ENCODE peak calls at places on chromosomes 13 and 19, in nine cellular contexts. One of them, this sample, is unnamed.

GRCh38 chr19:30529876-30530275 is 157.7 kb downstream of the ZNF536 start:
- DNase-seq in glutamatergic neuron: peak; percentile 64
- DNase-seq in SK-N-SH: peak; percentile 40
- DNase-seq in CD4-positive, alpha-beta T cell: no peak
- DNase-seq in HFF-Myc: no peak
- DNase-seq in HCT116: no peak
- DNase-seq in NB4: no peak
- DNase-seq in ovary: no peak
- DNase-seq in CD8-positive, alpha-beta T cell: no peak
- DNase-seq in this sample: no peak

GRCh38 chr13:100890645-100891044 is 216.1 kb upstream of the TMTC4 start:
- DNase-seq in glutamatergic neuron: no peak
- DNase-seq in SK-N-SH: no peak
- DNase-seq in CD4-positive, alpha-beta T cell: no peak
- DNase-seq in HFF-Myc: no peak
- DNase-seq in HCT116: no peak
- DNase-seq in NB4: no peak
- DNase-seq in ovary: no peak
- DNase-seq in CD8-positive, alpha-beta T cell: no peak
- DNase-seq in this sample: no peak

GRCh38 chr19:47187023-47187655 is 43.9 kb downstream of the BBC3 start:
- DNase-seq in glutamatergic neuron: no peak
- DNase-seq in SK-N-SH: peak; percentile 46
- DNase-seq in CD4-positive, alpha-beta T cell: no peak
- DNase-seq in HFF-Myc: no peak
- DNase-seq in HCT116: no peak
- DNase-seq in NB4: no peak
- DNase-seq in ovary: no peak
- DNase-seq in CD8-positive, alpha-beta T cell: no peak
- DNase-seq in this sample: no peak

GRCh38 chr19:3821156-3821555 is 35.0 kb upstream of the MATK start:
- DNase-seq in glutamatergic neuron: no peak
- DNase-seq in SK-N-SH: no peak
- DNase-seq in CD4-positive, alpha-beta T cell: no peak
- DNase-seq in HFF-Myc: no peak
- DNase-seq in HCT116: no peak
- DNase-seq in NB4: no peak
- DNase-seq in ovary: no peak
- DNase-seq in CD8-positive, alpha-beta T cell: no peak
- DNase-seq in this sample: no peak

GRCh38 chr13:25738797-25739196 is 313.0 kb downstream of the SHISA2 start:
- DNase-seq in glutamatergic neuron: no peak
- DNase-seq in SK-N-SH: no peak
- DNase-seq in CD4-positive, alpha-beta T cell: no peak
- DNase-seq in HFF-Myc: no peak
- DNase-seq in HCT116: no peak
- DNase-seq in NB4: no peak
- DNase-seq in ovary: no peak
- DNase-seq in CD8-positive, alpha-beta T cell: no peak
- DNase-seq in this sample: no peak

GRCh38 chr13:45178349-45179142 is 22.3 kb downstream of the KCTD4 start:
- DNase-seq in glutamatergic neuron: no peak
- DNase-seq in SK-N-SH: no peak
- DNase-seq in CD4-positive, alpha-beta T cell: no peak
- DNase-seq in HFF-Myc: no peak
- DNase-seq in HCT116: no peak
- DNase-seq in NB4: no peak
- DNase-seq in ovary: no peak
- DNase-seq in CD8-positive, alpha-beta T cell: no peak
- DNase-seq in this sample: peak; percentile 63

GRCh38 chr13:43003010-43003409 is 11.0 kb upstream of the EPSTI1 start:
- DNase-seq in glutamatergic neuron: no peak
- DNase-seq in SK-N-SH: no peak
- DNase-seq in CD4-positive, alpha-beta T cell: no peak
- DNase-seq in HFF-Myc: no peak
- DNase-seq in HCT116: no peak
- DNase-seq in NB4: no peak
- DNase-seq in ovary: no peak
- DNase-seq in CD8-positive, alpha-beta T cell: no peak
- DNase-seq in this sample: no peak

GRCh38 chr19:14118165-14119051 is 846 bp upstream of the PRKACA start:
- DNase-seq in glutamatergic neuron: peak; percentile 25
- DNase-seq in SK-N-SH: peak; percentile 42
- DNase-seq in CD4-positive, alpha-beta T cell: peak; percentile 24
- DNase-seq in HFF-Myc: no peak
- DNase-seq in HCT116: no peak
- DNase-seq in NB4: peak; percentile 96
- DNase-seq in ovary: peak; percentile 89
- DNase-seq in CD8-positive, alpha-beta T cell: peak; percentile 56
- DNase-seq in this sample: peak; percentile 40

GRCh38 chr13:26707122-26708006 is 53.2 kb downstream of the GPR12 start:
- DNase-seq in glutamatergic neuron: peak; percentile 64
- DNase-seq in SK-N-SH: peak; percentile 77
- DNase-seq in CD4-positive, alpha-beta T cell: no peak
- DNase-seq in HFF-Myc: peak; percentile 5
- DNase-seq in HCT116: peak; percentile 27
- DNase-seq in NB4: peak; percentile 80
- DNase-seq in ovary: no peak
- DNase-seq in CD8-positive, alpha-beta T cell: peak; percentile 60
- DNase-seq in this sample: peak; percentile 43

GRCh38 chr13:79393564-79394249 is 12.3 kb downstream of the RBM26 start:
- DNase-seq in glutamatergic neuron: no peak
- DNase-seq in SK-N-SH: no peak
- DNase-seq in CD4-positive, alpha-beta T cell: peak; percentile 14
- DNase-seq in HFF-Myc: no peak
- DNase-seq in HCT116: no peak
- DNase-seq in NB4: peak; percentile 96
- DNase-seq in ovary: no peak
- DNase-seq in CD8-positive, alpha-beta T cell: peak; percentile 69
- DNase-seq in this sample: no peak

GRCh38 chr13:44661936-44662335 is 85.8 kb upstream of the TSC22D1 start:
- DNase-seq in glutamatergic neuron: no peak
- DNase-seq in SK-N-SH: no peak
- DNase-seq in CD4-positive, alpha-beta T cell: no peak
- DNase-seq in HFF-Myc: no peak
- DNase-seq in HCT116: no peak
- DNase-seq in NB4: no peak
- DNase-seq in ovary: no peak
- DNase-seq in CD8-positive, alpha-beta T cell: no peak
- DNase-seq in this sample: no peak

GRCh38 chr13:99374994-99375805 is 68.0 kb upstream of the GPR183 start:
- DNase-seq in glutamatergic neuron: no peak
- DNase-seq in SK-N-SH: no peak
- DNase-seq in CD4-positive, alpha-beta T cell: peak; percentile 60
- DNase-seq in HFF-Myc: no peak
- DNase-seq in HCT116: no peak
- DNase-seq in NB4: peak; percentile 62
- DNase-seq in ovary: no peak
- DNase-seq in CD8-positive, alpha-beta T cell: peak; percentile 75
- DNase-seq in this sample: no peak

DNA sequence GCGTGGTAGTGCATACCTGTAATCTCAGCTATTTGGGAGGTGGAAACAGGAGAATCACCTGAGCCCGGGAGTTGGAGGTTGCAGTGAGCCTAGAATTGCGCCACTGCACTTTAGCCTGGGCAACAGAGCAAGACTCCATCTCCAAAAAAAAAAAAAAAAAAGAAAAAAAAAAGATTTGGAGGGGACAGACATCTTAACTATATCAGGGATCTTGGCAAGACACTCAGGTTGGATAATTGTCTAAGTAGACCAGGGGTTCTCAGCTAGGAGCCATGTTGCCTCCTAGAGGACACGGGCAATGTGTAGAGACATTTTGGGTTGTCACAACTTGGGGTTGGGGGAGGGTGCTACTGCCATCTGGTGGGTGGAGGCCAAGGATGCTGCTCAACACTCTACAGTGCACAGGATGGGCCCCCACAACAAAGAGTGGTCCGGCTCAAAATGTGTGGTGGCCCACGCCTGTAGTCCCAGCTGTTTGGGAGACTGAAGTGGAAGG is 1.9 kb upstream of the ZNF580 start:
- DNase-seq in glutamatergic neuron: peak; percentile 64
- DNase-seq in SK-N-SH: peak; percentile 52
- DNase-seq in CD4-positive, alpha-beta T cell: peak; percentile 48
- DNase-seq in HFF-Myc: no peak
- DNase-seq in HCT116: no peak
- DNase-seq in NB4: peak; percentile 70
- DNase-seq in ovary: no peak
- DNase-seq in CD8-positive, alpha-beta T cell: peak; percentile 70
- DNase-seq in this sample: peak; percentile 24
- TF ChIP-seq CTCF in glutamatergic neuron: no peak
- TF ChIP-seq CTCF in SK-N-SH: peak; percentile 64
- TF ChIP-seq CTCF in CD4-positive, alpha-beta T cell: peak; percentile 43
- TF ChIP-seq CTCF in HFF-Myc: peak; percentile 67
- TF ChIP-seq CTCF in HCT116: peak; percentile 78
- TF ChIP-seq CTCF in NB4: peak; percentile 57
- TF ChIP-seq CTCF in ovary: no peak
- TF ChIP-seq CTCF in CD8-positive, alpha-beta T cell: peak; percentile 48
- TF ChIP-seq CTCF in this sample: peak; percentile 73

GRCh38 chr19:32677657-32678056 is 2.0 kb downstream of the RGS9BP start:
- DNase-seq in glutamatergic neuron: no peak
- DNase-seq in SK-N-SH: no peak
- DNase-seq in CD4-positive, alpha-beta T cell: no peak
- DNase-seq in HFF-Myc: no peak
- DNase-seq in HCT116: no peak
- DNase-seq in NB4: peak; percentile 26
- DNase-seq in ovary: no peak
- DNase-seq in CD8-positive, alpha-beta T cell: no peak
- DNase-seq in this sample: no peak
- TF ChIP-seq CTCF in glutamatergic neuron: no peak
- TF ChIP-seq CTCF in SK-N-SH: no peak
- TF ChIP-seq CTCF in CD4-positive, alpha-beta T cell: no peak
- TF ChIP-seq CTCF in HFF-Myc: no peak
- TF ChIP-seq CTCF in HCT116: no peak
- TF ChIP-seq CTCF in NB4: no peak
- TF ChIP-seq CTCF in ovary: no peak
- TF ChIP-seq CTCF in CD8-positive, alpha-beta T cell: no peak
- TF ChIP-seq CTCF in this sample: peak; percentile 21

DNA sequence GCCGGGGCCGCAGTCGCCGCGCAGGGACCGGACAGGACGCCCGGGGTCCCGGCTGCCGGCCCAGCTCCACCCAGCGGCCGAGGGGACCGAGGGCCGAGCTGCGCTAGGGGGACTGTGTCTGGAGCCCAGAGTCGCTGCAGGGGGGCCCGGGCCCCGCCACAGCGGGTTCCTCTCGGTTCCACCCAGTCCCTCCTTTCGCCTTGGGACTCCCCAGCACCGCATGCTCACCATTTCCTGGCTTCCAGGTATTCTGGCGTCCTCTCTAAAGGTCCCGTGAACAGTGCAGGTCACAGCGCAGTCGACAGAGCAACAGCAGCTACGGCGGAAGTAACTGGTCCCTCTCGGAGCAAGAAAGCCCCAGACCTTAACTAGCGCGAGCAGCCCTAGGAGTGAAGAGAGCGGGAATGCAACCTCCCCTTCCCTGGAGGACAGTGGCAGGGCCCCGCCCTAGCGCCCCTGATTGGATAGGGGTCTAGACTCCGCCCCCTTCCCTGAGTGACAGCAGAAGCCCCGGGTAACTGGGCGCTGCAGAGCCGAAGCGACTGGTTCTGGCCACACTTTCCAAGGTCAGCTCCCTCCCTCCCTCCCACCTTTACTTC is at the start of gene ZNF878:
- DNase-seq in glutamatergic neuron: peak; percentile 95
- DNase-seq in SK-N-SH: peak; percentile 96
- DNase-seq in CD4-positive, alpha-beta T cell: peak; percentile 15
- DNase-seq in HFF-Myc: peak; percentile 39
- DNase-seq in HCT116: no peak
- DNase-seq in NB4: peak; percentile 96
- DNase-seq in ovary: peak; percentile 92
- DNase-seq in CD8-positive, alpha-beta T cell: peak; percentile 60
- DNase-seq in this sample: peak; percentile 66
- TF ChIP-seq CTCF in glutamatergic neuron: no peak
- TF ChIP-seq CTCF in SK-N-SH: peak; percentile 33
- TF ChIP-seq CTCF in CD4-positive, alpha-beta T cell: no peak
- TF ChIP-seq CTCF in HFF-Myc: no peak
- TF ChIP-seq CTCF in HCT116: no peak
- TF ChIP-seq CTCF in NB4: peak; percentile 27
- TF ChIP-seq CTCF in ovary: no peak
- TF ChIP-seq CTCF in CD8-positive, alpha-beta T cell: no peak
- TF ChIP-seq CTCF in this sample: no peak

GRCh38 chr19:990119-990571 is 6.0 kb downstream of the WDR18 start:
- DNase-seq in glutamatergic neuron: no peak
- DNase-seq in SK-N-SH: no peak
- DNase-seq in CD4-positive, alpha-beta T cell: no peak
- DNase-seq in HFF-Myc: no peak
- DNase-seq in HCT116: no peak
- DNase-seq in NB4: no peak
- DNase-seq in ovary: no peak
- DNase-seq in CD8-positive, alpha-beta T cell: no peak
- DNase-seq in this sample: no peak

GRCh38 chr19:988081-988480 is 3.9 kb downstream of the WDR18 start:
- DNase-seq in glutamatergic neuron: peak; percentile 15
- DNase-seq in SK-N-SH: no peak
- DNase-seq in CD4-positive, alpha-beta T cell: no peak
- DNase-seq in HFF-Myc: no peak
- DNase-seq in HCT116: no peak
- DNase-seq in NB4: no peak
- DNase-seq in ovary: no peak
- DNase-seq in CD8-positive, alpha-beta T cell: no peak
- DNase-seq in this sample: no peak

GRCh38 chr19:990746-991145 is 6.6 kb downstream of the WDR18 start:
- DNase-seq in glutamatergic neuron: no peak
- DNase-seq in SK-N-SH: no peak
- DNase-seq in CD4-positive, alpha-beta T cell: no peak
- DNase-seq in HFF-Myc: no peak
- DNase-seq in HCT116: no peak
- DNase-seq in NB4: no peak
- DNase-seq in ovary: no peak
- DNase-seq in CD8-positive, alpha-beta T cell: no peak
- DNase-seq in this sample: no peak

GRCh38 chr19:988510-988909 is 4.4 kb downstream of the WDR18 start:
- DNase-seq in glutamatergic neuron: no peak
- DNase-seq in SK-N-SH: no peak
- DNase-seq in CD4-positive, alpha-beta T cell: no peak
- DNase-seq in HFF-Myc: no peak
- DNase-seq in HCT116: no peak
- DNase-seq in NB4: no peak
- DNase-seq in ovary: no peak
- DNase-seq in CD8-positive, alpha-beta T cell: no peak
- DNase-seq in this sample: no peak

DNA sequence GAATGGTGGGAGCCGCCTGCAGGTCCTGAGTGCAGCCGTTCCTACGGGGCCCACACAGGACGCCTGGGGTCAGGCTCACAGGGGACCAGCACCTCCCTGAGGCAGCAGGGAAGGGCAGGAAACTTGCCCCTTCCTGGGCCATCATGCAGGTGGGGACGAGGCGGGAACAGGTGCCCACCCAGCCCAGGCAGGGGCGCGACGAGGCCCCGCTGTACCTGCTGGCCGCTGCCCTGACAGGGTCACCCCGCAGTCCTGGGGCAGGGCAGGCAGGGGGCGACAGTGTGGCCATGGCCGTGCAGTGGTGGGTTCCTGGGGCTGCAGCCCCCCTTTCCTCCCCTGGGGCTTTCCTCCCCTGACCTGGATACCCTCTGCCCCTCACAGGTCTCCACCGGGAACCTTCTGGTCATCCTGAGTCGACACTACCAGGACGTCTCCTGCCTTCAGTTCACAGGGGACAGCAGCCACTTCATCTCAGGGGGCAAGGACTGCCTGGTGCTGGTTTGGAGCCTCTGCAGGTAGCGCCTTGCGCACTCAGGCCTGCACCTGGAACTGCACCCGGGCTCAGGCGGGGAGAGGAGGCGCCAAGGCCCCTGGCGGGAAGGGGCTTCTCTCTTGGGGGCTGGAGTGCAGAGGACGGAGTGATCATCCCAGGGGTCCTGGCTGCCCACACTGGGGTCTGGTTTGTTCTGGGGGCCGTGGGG is 5.4 kb downstream of the WDR18 start:
- DNase-seq in glutamatergic neuron: no peak
- DNase-seq in SK-N-SH: no peak
- DNase-seq in CD4-positive, alpha-beta T cell: no peak
- DNase-seq in HFF-Myc: no peak
- DNase-seq in HCT116: no peak
- DNase-seq in NB4: no peak
- DNase-seq in ovary: no peak
- DNase-seq in CD8-positive, alpha-beta T cell: no peak
- DNase-seq in this sample: no peak
- TF ChIP-seq CTCF in glutamatergic neuron: peak; percentile 42
- TF ChIP-seq CTCF in SK-N-SH: peak; percentile 34
- TF ChIP-seq CTCF in CD4-positive, alpha-beta T cell: no peak
- TF ChIP-seq CTCF in HFF-Myc: peak; percentile 30
- TF ChIP-seq CTCF in HCT116: no peak
- TF ChIP-seq CTCF in NB4: no peak
- TF ChIP-seq CTCF in ovary: no peak
- TF ChIP-seq CTCF in CD8-positive, alpha-beta T cell: no peak
- TF ChIP-seq CTCF in this sample: peak; percentile 65